ENCODE peak calls at places on chromosomes 5 and 9, in nine cellular contexts. T is fibroblast of lung, A is aorta, H is psoas muscle, X is heart left ventricle, Z is uterus, U is neuronal stem cell, W is GM23248, P is right cardiac atrium. N is an unnamed sample.

GRCh38 chr5:131541766-131542165 is 93.3 kb downstream of the RAPGEF6 start:
- DNase-seq in W (peak; percentile 3), Z (no peak), U (no peak), A (no peak), X (no peak), T (no peak), P (no peak), H (no peak), N (no peak)

GRCh38 chr9:93659837-93660177 is 83.4 kb downstream of the PHF2 start:
- DNase-seq in X (no peak), U (no peak), P (no peak), H (peak; percentile 7), Z (no peak), W (no peak), T (no peak), A (peak; percentile 32), N (no peak)

GRCh38 chr5:153551537-153552079 is 61.1 kb downstream of the GRIA1 start:
- DNase-seq in W (peak; percentile 95), X (no peak), H (no peak), U (no peak), Z (no peak), A (no peak), T (peak; percentile 90), P (no peak), N (peak; percentile 16)

GRCh38 chr5:126814721-126815404 is 37.9 kb downstream of the LMNB1 start:
- DNase-seq in Z (no peak), H (no peak), X (no peak), U (no peak), W (peak; percentile 54), A (no peak), P (no peak), T (peak; percentile 65), N (no peak)

GRCh38 chr9:34650816-34651215 is 1.2 kb upstream of the IL11RA start:
- DNase-seq in A (no peak), H (peak; percentile 41), U (no peak), T (peak; percentile 61), P (peak; percentile 78), W (no peak), X (no peak), Z (no peak), N (no peak)

GRCh38 chr9:84212224-84212623 is 128.3 kb downstream of the SLC28A3 start:
- DNase-seq in U (no peak), W (no peak), A (no peak), X (no peak), T (no peak), H (no peak), Z (no peak), P (no peak), N (no peak)

GRCh38 chr9:77897292-77897691 is 134.3 kb downstream of the GNAQ start:
- DNase-seq in H (no peak), U (no peak), A (peak; percentile 43), P (peak; percentile 25), Z (peak; percentile 20), X (peak; percentile 7), T (peak; percentile 56), W (peak; percentile 7), N (peak; percentile 27)

GRCh38 chr9:37370968-37371563 is 51.4 kb upstream of the GRHPR start:
- DNase-seq in X (no peak), Z (no peak), A (no peak), P (no peak), U (no peak), T (no peak), W (no peak), H (no peak), N (no peak)

DNA sequence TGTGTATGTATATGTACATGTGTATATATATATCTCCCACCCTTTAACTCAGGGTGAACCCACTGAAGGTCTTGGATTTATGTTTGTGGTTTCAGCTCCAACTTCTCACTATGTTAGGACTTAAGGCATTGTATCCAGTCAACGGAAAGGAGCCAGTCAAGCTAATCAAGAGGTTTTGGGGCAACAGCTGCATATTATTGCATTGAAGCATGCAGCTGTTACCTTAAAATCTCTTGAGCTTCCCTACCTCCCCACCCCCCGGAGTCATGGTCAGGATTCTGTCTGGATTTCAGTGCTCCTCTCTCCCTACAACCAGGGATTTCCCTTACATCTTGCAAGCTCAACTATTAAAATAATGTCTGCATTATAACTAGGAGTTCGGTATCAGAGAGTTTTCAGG is 399.5 kb downstream of the SPOCK1 start:
- DNase-seq in P (no peak), A (no peak), U (no peak), W (no peak), H (no peak), Z (no peak), X (no peak), T (no peak), N (no peak)
- H3K27ac ChIP-seq in P (no peak overlapping the region), A (no peak overlapping the region), U (no peak overlapping the region), W (no peak overlapping the region), H (no peak overlapping the region), Z (no peak overlapping the region), X (no peak overlapping the region), T (no peak overlapping the region), N (no peak overlapping the region)

GRCh38 chr9:95086564-95086955 is 230.9 kb downstream of the FANCC start:
- DNase-seq in P (no peak), Z (no peak), X (no peak), W (no peak), T (no peak), A (peak; percentile 30), U (no peak), H (no peak), N (no peak)

GRCh38 chr9:95089257-95089873 is 228.1 kb downstream of the FANCC start:
- DNase-seq in X (no peak), W (no peak), P (no peak), T (no peak), Z (no peak), A (peak; percentile 52), H (no peak), U (no peak), N (no peak)

GRCh38 chr9:95087659-95088242 is 229.8 kb downstream of the FANCC start:
- DNase-seq in U (no peak), P (peak; percentile 69), H (no peak), W (peak; percentile 33), Z (no peak), T (no peak), X (no peak), A (peak; percentile 56), N (no peak)

GRCh38 chr9:95089916-95090791 is 227.4 kb downstream of the FANCC start:
- DNase-seq in T (no peak), X (peak; percentile 74), H (peak; percentile 72), P (peak; percentile 85), Z (no peak), A (peak; percentile 76), W (peak; percentile 34), U (no peak), N (no peak)

DNA sequence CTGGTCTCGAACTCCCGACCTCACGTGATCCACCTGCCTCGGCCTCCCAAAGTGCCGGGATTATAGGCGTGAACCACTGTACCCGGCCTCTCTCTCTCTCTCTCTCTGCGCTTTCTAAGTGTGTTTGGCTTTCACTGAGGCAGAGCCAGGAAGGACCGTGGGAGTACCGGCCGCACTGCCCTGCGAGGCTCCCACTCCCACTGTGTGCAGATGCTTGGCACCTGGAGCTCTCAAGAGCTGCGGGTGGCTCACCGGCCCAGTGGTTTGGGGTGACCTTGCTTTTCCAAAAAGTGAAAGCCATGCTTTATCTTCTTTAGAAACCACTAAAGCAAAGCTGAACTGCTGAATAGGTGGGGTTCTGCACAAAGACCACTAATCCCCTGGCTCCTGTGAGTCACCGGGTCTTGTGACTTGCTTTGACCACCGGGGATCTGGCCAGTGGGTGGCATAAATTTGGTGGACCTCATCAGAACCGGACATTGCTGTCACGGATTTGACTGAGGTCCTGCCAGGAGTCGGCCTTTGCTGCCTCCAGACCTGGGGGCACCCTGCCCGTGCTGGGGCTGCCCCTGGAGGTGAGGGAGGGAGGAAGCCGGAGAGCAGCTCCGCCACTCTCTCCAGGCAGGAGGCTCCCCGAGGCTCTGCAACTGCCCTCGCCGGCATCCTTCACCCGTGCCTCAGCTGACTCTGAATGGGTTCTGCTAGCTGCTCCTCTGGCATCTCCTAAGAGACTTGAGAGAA is 228.9 kb downstream of the FANCC start:
- DNase-seq in Z (no peak), X (no peak), U (no peak), W (no peak), T (no peak), H (no peak), A (peak; percentile 72), P (no peak), N (no peak)
- H3K4me1 ChIP-seq in Z (peaks cover 51% of the 10 kb centered on the region), X (peaks cover 96% of the 10 kb centered on the region), U (peaks cover 39% of the 10 kb centered on the region), W (peaks cover 45% of the 10 kb centered on the region), T (peaks cover 47% of the 10 kb centered on the region), H (peaks cover 82% of the 10 kb centered on the region), A (no peaks in the 10 kb centered on the region), P (peaks cover 18% of the 10 kb centered on the region), N (peaks cover 1% of the 10 kb centered on the region)

GRCh38 chr5:56330167-56330566 is 97.0 kb upstream of the ANKRD55 start:
- DNase-seq in T (no peak), H (no peak), W (no peak), Z (no peak), A (no peak), U (no peak), X (no peak), P (no peak), N (no peak)

GRCh38 chr5:56330806-56331205 is 97.7 kb upstream of the ANKRD55 start:
- DNase-seq in Z (no peak), A (no peak), W (no peak), T (no peak), H (no peak), U (no peak), X (no peak), P (no peak), N (no peak)

GRCh38 chr5:56327810-56328209 is 94.7 kb upstream of the ANKRD55 start:
- DNase-seq in X (no peak), Z (no peak), H (no peak), U (no peak), W (no peak), P (no peak), T (no peak), A (no peak), N (no peak)

GRCh38 chr5:56329652-56330051 is 96.5 kb upstream of the ANKRD55 start:
- DNase-seq in T (no peak), A (no peak), P (no peak), U (no peak), Z (no peak), W (no peak), X (no peak), H (no peak), N (no peak)

DNA sequence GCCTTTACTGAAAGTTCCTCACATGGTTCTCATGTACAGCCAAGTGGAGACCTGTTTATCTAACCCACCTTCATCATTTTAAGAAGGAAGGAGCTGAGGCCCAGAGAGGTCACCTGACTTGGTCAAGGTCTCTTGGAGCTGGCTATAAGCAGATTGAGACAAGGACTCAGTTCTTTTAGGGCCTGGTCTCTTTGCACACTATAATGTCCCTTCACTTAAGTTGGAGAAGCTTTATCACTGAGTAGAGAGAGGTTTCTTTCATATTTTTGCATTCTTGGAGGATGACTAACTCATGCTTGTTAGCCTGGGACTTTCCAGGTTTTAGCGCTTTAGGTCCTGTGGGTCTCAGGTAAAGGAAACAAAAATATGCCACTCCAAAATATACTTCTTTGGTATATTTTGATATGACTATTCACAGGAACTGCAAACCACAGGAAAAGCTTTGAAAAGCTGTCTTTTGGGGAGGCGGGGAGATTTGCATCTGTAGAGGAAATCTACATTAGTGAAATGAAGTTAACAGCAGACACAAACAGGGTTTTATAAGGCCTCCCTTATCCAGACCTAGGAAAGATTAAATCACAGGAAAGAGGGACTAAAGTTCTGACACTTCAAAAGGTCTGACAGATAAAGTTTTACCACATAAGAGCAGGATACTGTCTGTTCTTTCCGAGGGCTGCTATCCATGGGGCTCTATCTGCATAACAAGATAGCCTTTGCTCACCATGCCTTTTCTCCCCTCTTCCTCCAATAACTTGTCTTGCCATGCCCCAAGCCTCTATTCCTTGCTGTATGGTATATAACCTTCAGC is 95.8 kb upstream of the ANKRD55 start:
- DNase-seq in A (no peak), Z (no peak), H (no peak), U (no peak), X (no peak), P (no peak), W (peak; percentile 27), T (peak; percentile 13), N (no peak)
- H3K27ac ChIP-seq in A (no peak overlapping the region), Z (no peak overlapping the region), H (no peak overlapping the region), U (no peak overlapping the region), X (no peak overlapping the region), P (no peak overlapping the region), W (no peak overlapping the region), T (no peak overlapping the region), N (no peak overlapping the region)

GRCh38 chr5:140292212-140293040 is 10.5 kb downstream of the PFDN1 start:
- DNase-seq in W (no peak), U (no peak), A (no peak), P (no peak), T (peak; percentile 46), H (no peak), Z (no peak), X (no peak), N (no peak)
- H3K4me1 ChIP-seq in W (peaks cover 48% of the 10 kb centered on the region), U (no peaks in the 10 kb centered on the region), A (peaks cover 4% of the 10 kb centered on the region), P (peaks cover 5% of the 10 kb centered on the region), T (peaks cover 10% of the 10 kb centered on the region), H (peaks cover 88% of the 10 kb centered on the region), Z (peaks cover 3% of the 10 kb centered on the region), X (peaks cover 68% of the 10 kb centered on the region), N (no peaks in the 10 kb centered on the region)